ENCODE peak calls at places on chromosomes 16 and 17, in seven cellular contexts. U is dorsolateral prefrontal cortex, A is H1, S is heart left ventricle, K is mucosa of descending colon, J is epithelial cell of proximal tubule, D is spleen. V is an unnamed sample.

GRCh38 chr16:8826278-8826879 is 28.7 kb downstream of the PMM2 start:
- DNase-seq in U (no peak), A (no peak), S (no peak), K (no peak), J (no peak), D (no peak), V (no peak)

GRCh38 chr16:77971306-77972131 is 50.8 kb upstream of the CLEC3A start:
- DNase-seq in U (peak), A (peak), S (peak), K (peak), J (no peak), D (peak), V (peak)

GRCh38 chr16:58508671-58509251 is 6.6 kb upstream of the SETD6 start:
- DNase-seq in U (no peak), A (no peak), S (no peak), K (no peak), J (no peak), D (no peak), V (no peak)

GRCh38 chr17:40301315-40301714 is 7.7 kb upstream of the RARA start:
- DNase-seq in U (no peak), A (no peak), S (no peak), K (no peak), J (no peak), D (no peak), V (no peak)

GRCh38 chr16:55480228-55480655 is 1.2 kb downstream of the MMP2 start:
- DNase-seq in U (peak), A (peak), S (peak), K (peak), J (no peak), D (no peak), V (peak)

GRCh38 chr17:59406278-59406677 is 74.8 kb downstream of the YPEL2 start:
- DNase-seq in U (no peak), A (no peak), S (no peak), K (no peak), J (no peak), D (no peak), V (no peak)

GRCh38 chr17:79978545-79978852 is 57.2 kb downstream of the TBC1D16 start:
- DNase-seq in U (no peak), A (no peak), S (no peak), K (no peak), J (no peak), D (no peak), V (no peak)

GRCh38 chr17:15971108-15971507 is 26.2 kb downstream of the ADORA2B start:
- DNase-seq in U (no peak), A (no peak), S (no peak), K (no peak), J (no peak), D (no peak), V (no peak)

GRCh38 chr16:1501630-1502029 is 8.5 kb downstream of the TELO2 start:
- DNase-seq in U (no peak), A (no peak), S (no peak), K (no peak), J (no peak), D (peak), V (no peak)

GRCh38 chr17:77286391-77286640 is 145.5 kb downstream of the SEC14L1 start:
- DNase-seq in U (no peak), A (no peak), S (no peak), K (no peak), J (no peak), D (no peak), V (no peak)

GRCh38 chr17:82924812-82925211 is 85.0 kb upstream of the ZNF750 start:
- DNase-seq in U (no peak), A (no peak), S (peak), K (no peak), J (no peak), D (peak), V (no peak)

GRCh38 chr17:69763503-69763902 is 311.5 kb upstream of the KCNJ16 start:
- DNase-seq in U (no peak), A (no peak), S (no peak), K (no peak), J (no peak), D (no peak), V (peak)

GRCh38 chr17:79006794-79007503 is 2.6 kb downstream of the CANT1 start:
- DNase-seq in U (no peak), A (no peak), S (no peak), K (no peak), J (no peak), D (no peak), V (no peak)

GRCh38 chr17:82367724-82368524 is 3.6 kb upstream of the UTS2R start:
- DNase-seq in U (no peak), A (no peak), S (no peak), K (no peak), J (no peak), D (no peak), V (no peak)

GRCh38 chr16:61890346-61890745 is 145.9 kb downstream of the CDH8 start:
- DNase-seq in U (no peak), A (no peak), S (no peak), K (no peak), J (no peak), D (no peak), V (no peak)

GRCh38 chr17:78697122-78697845 is 84.8 kb downstream of the CYTH1 start:
- DNase-seq in U (peak), A (no peak), S (no peak), K (no peak), J (no peak), D (no peak), V (no peak)

GRCh38 chr16:30761427-30761927 is 385 bp downstream of the CFAP119 start:
- DNase-seq in U (peak), A (peak), S (no peak), K (no peak), J (no peak), D (peak), V (no peak)

GRCh38 chr16:22264786-22265185 is 32.4 kb upstream of the POLR3E start:
- DNase-seq in U (no peak), A (no peak), S (no peak), K (no peak), J (no peak), D (no peak), V (no peak)

GRCh38 chr16:22265351-22265750 is 31.9 kb upstream of the POLR3E start:
- DNase-seq in U (no peak), A (no peak), S (no peak), K (no peak), J (no peak), D (no peak), V (no peak)

GRCh38 chr16:22260490-22260889 is 36.7 kb upstream of the POLR3E start:
- DNase-seq in U (no peak), A (no peak), S (no peak), K (peak), J (no peak), D (no peak), V (no peak)

GRCh38 chr16:22266546-22266945 is 30.7 kb upstream of the POLR3E start:
- DNase-seq in U (no peak), A (no peak), S (no peak), K (no peak), J (no peak), D (no peak), V (no peak)

DNA sequence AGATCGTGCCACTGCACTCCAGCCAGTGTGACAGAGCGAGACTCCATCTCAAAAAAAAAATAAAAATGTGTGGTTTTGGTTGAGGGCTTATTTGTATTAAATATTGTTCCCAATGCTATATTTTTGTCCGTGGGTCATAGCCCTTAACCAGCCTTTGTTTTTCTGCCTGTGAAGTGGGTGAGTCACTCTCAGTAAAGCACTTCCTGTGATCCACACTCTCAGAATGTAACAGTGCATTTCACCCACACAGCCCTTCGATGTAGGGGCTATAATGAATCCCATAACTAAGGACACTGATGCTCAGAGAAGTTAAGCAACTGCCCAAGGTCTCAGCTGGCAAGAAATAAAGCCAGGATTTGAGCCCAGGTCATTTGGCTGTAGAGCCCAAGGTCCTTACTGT is 34.7 kb upstream of the POLR3E start:
- DNase-seq in U (no peak), A (no peak), S (no peak), K (no peak), J (no peak), D (no peak), V (no peak)
- H3K4me3 ChIP-seq in U (no peak), A (no peak), S (no peak), K (no peak), J (no peak), D (no peak), V (no peak)

GRCh38 chr16:79599837-79600635 is 501 bp downstream of the MAF start:
- DNase-seq in U (peak), A (peak), S (peak), K (peak), J (no peak), D (peak), V (no peak)

GRCh38 chr16:79598341-79599181 is 2.0 kb downstream of the MAF start:
- DNase-seq in U (peak), A (peak), S (peak), K (peak), J (no peak), D (peak), V (peak)

GRCh38 chr16:79597775-79598174 is 2.8 kb downstream of the MAF start:
- DNase-seq in U (no peak), A (no peak), S (no peak), K (no peak), J (no peak), D (no peak), V (no peak)

GRCh38 chr16:79600636-79601091 is at the start of gene MAF:
- DNase-seq in U (peak), A (peak), S (peak), K (peak), J (peak), D (peak), V (peak)

DNA sequence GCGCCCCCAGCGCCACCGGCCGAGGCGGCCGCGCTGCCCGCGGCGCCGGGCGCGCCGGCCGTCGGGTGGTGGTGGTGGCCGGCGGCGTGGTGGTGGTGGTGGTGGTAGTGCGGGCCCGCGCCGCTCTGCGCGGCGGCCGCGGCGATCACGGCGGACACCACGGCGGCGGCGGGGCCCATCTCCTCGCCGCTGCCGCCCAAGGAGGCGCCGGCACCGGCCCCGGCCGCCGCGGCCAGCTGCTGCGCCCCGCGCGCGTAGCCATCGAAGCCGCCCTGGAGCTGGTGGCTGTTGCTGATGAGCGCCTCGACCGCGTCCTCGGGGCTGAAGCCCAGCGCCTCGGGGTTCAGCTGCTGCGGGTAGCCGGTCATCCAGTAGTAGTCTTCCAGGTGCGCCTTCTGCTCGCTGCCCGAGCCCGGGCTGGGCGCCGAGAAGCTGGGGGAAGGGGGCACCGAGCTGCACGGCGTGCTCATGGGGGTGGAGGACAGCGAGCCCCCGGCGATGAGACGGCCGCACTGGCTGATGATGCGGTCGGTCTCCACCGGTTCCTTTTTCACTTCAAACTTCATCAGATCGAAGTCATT is 1.2 kb downstream of the MAF start:
- DNase-seq in U (peak), A (peak), S (peak), K (peak), J (no peak), D (peak), V (no peak)
- H3K4me3 ChIP-seq in U (peak), A (peak), S (peak), K (peak), J (peak), D (peak), V (peak)

GRCh38 chr17:31754239-31754945 is 104.7 kb downstream of the COPRS start:
- DNase-seq in U (no peak), A (no peak), S (no peak), K (no peak), J (peak), D (no peak), V (peak)

GRCh38 chr17:31753011-31753410 is 106.0 kb downstream of the COPRS start:
- DNase-seq in U (no peak), A (no peak), S (no peak), K (no peak), J (no peak), D (no peak), V (no peak)

DNA sequence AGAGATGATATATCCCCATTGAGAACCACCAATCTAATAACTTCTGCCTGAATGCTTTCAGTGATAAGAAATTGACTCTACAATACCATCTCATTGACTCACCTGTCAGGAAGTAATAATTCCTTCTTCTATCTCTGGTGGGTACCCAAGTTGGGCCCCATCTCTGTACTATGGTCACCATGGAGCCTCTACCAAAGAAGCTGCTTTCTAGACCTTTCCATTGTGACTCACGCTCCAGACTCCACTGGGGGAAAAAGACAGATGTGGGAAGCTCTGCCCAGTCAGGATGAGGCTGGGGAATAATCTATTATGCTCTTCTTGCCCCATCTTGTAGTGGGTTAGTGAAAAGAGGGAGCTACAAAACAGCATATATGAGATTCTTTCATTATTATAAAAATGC is 100.4 kb downstream of the COPRS start:
- DNase-seq in U (no peak), A (no peak), S (no peak), K (no peak), J (no peak), D (no peak), V (no peak)
- H3K4me3 ChIP-seq in U (no peak), A (no peak), S (no peak), K (no peak), J (no peak), D (no peak), V (no peak)

GRCh38 chr17:42107597-42108576 is 4.6 kb downstream of the DHX58 start:
- DNase-seq in U (peak), A (peak), S (peak), K (peak), J (no peak), D (peak), V (no peak)
- H3K4me3 ChIP-seq in U (peak), A (peak), S (peak), K (no peak), J (no peak), D (no peak), V (peak)

V was measured in skeletal muscle cell.